ENCODE peak calls at places on chromosomes 3 and 15, in eight cellular contexts. O is CD4-positive, CD25-positive, alpha-beta regulatory T cell; A is mammary epithelial cell; D is ovary; M is cardiac muscle cell; Z is body of pancreas; W is endothelial cell of umbilical vein; H is neuronal stem cell. F is an unnamed sample. For H3K4me1, the result is how much of the 10 kb centered on the place peaks cover.

GRCh38 chr15:101781927-101782326 is 21.4 kb upstream of the OR4F6 start:
- DNase-seq in O (no peak), A (no peak), D (no peak), M (no peak), Z (no peak), W (no peak), H (no peak), F (no peak)

GRCh38 chr3:104108522-104108921 is 1258.2 kb upstream of the ALCAM start:
- DNase-seq in O (no peak), A (no peak), D (no peak), M (no peak), Z (no peak), W (no peak), H (no peak), F (no peak)

GRCh38 chr3:63048365-63048764 is 173.1 kb upstream of the CADPS start:
- DNase-seq in O (no peak), A (no peak), D (no peak), M (no peak), Z (no peak), W (no peak), H (no peak), F (no peak)

GRCh38 chr3:135706758-135707375 is 258.7 kb upstream of the PPP2R3A start:
- DNase-seq in O (no peak), A (peak), D (no peak), M (no peak), Z (no peak), W (no peak), H (no peak), F (no peak)

GRCh38 chr15:85727068-85727467 is 67.7 kb downstream of the KLHL25 start:
- DNase-seq in O (no peak), A (peak), D (no peak), M (no peak), Z (no peak), W (no peak), H (no peak), F (no peak)

GRCh38 chr3:46114324-46114988 is 87.2 kb upstream of the XCR1 start:
- DNase-seq in O (no peak), A (peak), D (no peak), M (no peak), Z (no peak), W (no peak), H (no peak), F (no peak)

GRCh38 chr3:132726341-132726823 is 4.2 kb upstream of the NPHP3 start:
- DNase-seq in O (peak), A (peak), D (no peak), M (peak), Z (no peak), W (peak), H (peak), F (no peak)

GRCh38 chr3:42497009-42497731 is 5.3 kb upstream of the VIPR1 start:
- DNase-seq in O (no peak), A (no peak), D (no peak), M (peak), Z (peak), W (no peak), H (peak), F (no peak)

GRCh38 chr15:31606261-31606669 is 279.6 kb downstream of the KLF13 start:
- DNase-seq in O (no peak), A (peak), D (no peak), M (no peak), Z (no peak), W (no peak), H (no peak), F (no peak)

GRCh38 chr15:38189651-38190280 is 62.9 kb upstream of the SPRED1 start:
- DNase-seq in O (no peak), A (no peak), D (no peak), M (no peak), Z (no peak), W (no peak), H (no peak), F (no peak)

GRCh38 chr15:55434989-55435825 is 26.9 kb downstream of the PIERCE2 start:
- DNase-seq in O (peak), A (peak), D (no peak), M (peak), Z (no peak), W (peak), H (peak), F (no peak)

GRCh38 chr3:191303596-191303995 is 25.6 kb upstream of the CCDC50 start:
- DNase-seq in O (no peak), A (peak), D (no peak), M (no peak), Z (no peak), W (no peak), H (no peak), F (no peak)

GRCh38 chr3:193301441-193301840 is 60.4 kb downstream of the PLAAT1 start:
- DNase-seq in O (no peak), A (peak), D (no peak), M (no peak), Z (no peak), W (peak), H (no peak), F (no peak)

GRCh38 chr3:53999725-54000124 is 108.1 kb upstream of the SELENOK start:
- DNase-seq in O (no peak), A (no peak), D (no peak), M (no peak), Z (no peak), W (no peak), H (no peak), F (no peak)

GRCh38 chr3:186342197-186342596 is 19.8 kb downstream of the DGKG start:
- DNase-seq in O (no peak), A (no peak), D (no peak), M (peak), Z (no peak), W (no peak), H (no peak), F (no peak)

GRCh38 chr3:43369404-43370345 is 83.3 kb downstream of the SNRK start:
- DNase-seq in O (no peak), A (no peak), D (no peak), M (no peak), Z (no peak), W (no peak), H (no peak), F (no peak)

GRCh38 chr3:156576887-156577427 is 22.0 kb upstream of the SSR3 start:
- DNase-seq in O (no peak), A (no peak), D (no peak), M (no peak), Z (no peak), W (no peak), H (no peak), F (no peak)

GRCh38 chr3:181582619-181583018 is 129.1 kb upstream of the SOX2 start:
- DNase-seq in O (no peak), A (no peak), D (no peak), M (no peak), Z (no peak), W (no peak), H (no peak), F (no peak)

GRCh38 chr3:17500618-17501017 is 241.8 kb downstream of the TBC1D5 start:
- DNase-seq in O (no peak), A (peak), D (no peak), M (no peak), Z (no peak), W (peak), H (no peak), F (no peak)

GRCh38 chr3:155252535-155252934 is 40.9 kb downstream of the STRIT1 start:
- DNase-seq in O (no peak), A (peak), D (no peak), M (no peak), Z (no peak), W (peak), H (no peak), F (no peak)

GRCh38 chr15:34647569-34648334 is 64.3 kb upstream of the GOLGA8B start:
- DNase-seq in O (peak), A (no peak), D (no peak), M (peak), Z (peak), W (no peak), H (no peak), F (no peak)

GRCh38 chr15:59303641-59304433 is 68.8 kb downstream of the MYO1E start:
- DNase-seq in O (no peak), A (no peak), D (no peak), M (no peak), Z (no peak), W (no peak), H (no peak), F (no peak)

GRCh38 chr3:30810617-30811016 is 83.8 kb downstream of the GADL1 start:
- DNase-seq in O (peak), A (no peak), D (no peak), M (no peak), Z (no peak), W (no peak), H (no peak), F (no peak)

GRCh38 chr3:11204697-11205397 is 50.6 kb downstream of the HRH1 start:
- DNase-seq in O (no peak), A (no peak), D (no peak), M (no peak), Z (no peak), W (no peak), H (no peak), F (no peak)

GRCh38 chr3:151903501-151903991 is 30.1 kb downstream of the SUCNR1 start:
- DNase-seq in O (no peak), A (no peak), D (no peak), M (peak), Z (no peak), W (peak), H (no peak), F (no peak)

GRCh38 chr3:78972617-78973301 is 795.0 kb downstream of the ROBO1 start:
- DNase-seq in O (no peak), A (peak), D (no peak), M (no peak), Z (no peak), W (no peak), H (no peak), F (no peak)

GRCh38 chr3:128874481-128875180 is 4.8 kb upstream of the ACAD9 start:
- DNase-seq in O (no peak), A (no peak), D (no peak), M (no peak), Z (no peak), W (no peak), H (no peak), F (no peak)

GRCh38 chr15:98706387-98706786 is 58.0 kb downstream of the IGF1R start:
- DNase-seq in O (no peak), A (no peak), D (no peak), M (no peak), Z (no peak), W (no peak), H (no peak), F (no peak)

GRCh38 chr15:82950746-82951370 is 1.7 kb downstream of the HOMER2 start:
- DNase-seq in O (peak), A (no peak), D (no peak), M (no peak), Z (no peak), W (no peak), H (no peak), F (no peak)

GRCh38 chr3:126180477-126181397 is at the start of gene ALDH1L1:
- DNase-seq in O (no peak), A (peak), D (peak), M (peak), Z (peak), W (no peak), H (peak), F (no peak)

GRCh38 chr15:36798366-36798765 is 218.9 kb downstream of the CDIN1 start:
- DNase-seq in O (no peak), A (no peak), D (no peak), M (no peak), Z (no peak), W (peak), H (no peak), F (no peak)

GRCh38 chr15:51677453-51677852 is 3.9 kb upstream of the SCG3 start:
- DNase-seq in O (no peak), A (no peak), D (no peak), M (no peak), Z (no peak), W (no peak), H (no peak), F (no peak)

GRCh38 chr3:147297756-147298155 is 108.6 kb downstream of the ZIC4 start:
- DNase-seq in O (no peak), A (no peak), D (no peak), M (no peak), Z (no peak), W (no peak), H (no peak), F (no peak)

GRCh38 chr15:96119734-96120133 is 210.8 kb upstream of the NR2F2 start:
- DNase-seq in O (no peak), A (no peak), D (no peak), M (no peak), Z (no peak), W (no peak), H (no peak), F (no peak)

GRCh38 chr3:23894166-23895061 is 22.4 kb downstream of the NKIRAS1 start:
- DNase-seq in O (no peak), A (no peak), D (no peak), M (no peak), Z (no peak), W (no peak), H (no peak), F (no peak)

GRCh38 chr3:25548836-25549235 is 115.9 kb downstream of the TOP2B start:
- DNase-seq in O (no peak), A (peak), D (no peak), M (no peak), Z (no peak), W (peak), H (no peak), F (no peak)

GRCh38 chr15:97248376-97248775 is 712.1 kb upstream of the ARRDC4 start:
- DNase-seq in O (no peak), A (no peak), D (no peak), M (no peak), Z (no peak), W (no peak), H (no peak), F (no peak)

GRCh38 chr3:179771797-179772196 is 119.0 kb downstream of the USP13 start:
- DNase-seq in O (no peak), A (no peak), D (no peak), M (peak), Z (no peak), W (no peak), H (no peak), F (no peak)

GRCh38 chr3:106184540-106185457 is 316.0 kb upstream of the CBLB start:
- DNase-seq in O (peak), A (no peak), D (no peak), M (no peak), Z (no peak), W (no peak), H (no peak), F (no peak)

GRCh38 chr15:86444527-86444926 is 364.9 kb downstream of the AGBL1 start:
- DNase-seq in O (no peak), A (peak), D (no peak), M (peak), Z (no peak), W (no peak), H (peak), F (no peak)

GRCh38 chr3:14625443-14625842 is 26.1 kb upstream of the CCDC174 start:
- DNase-seq in O (no peak), A (no peak), D (no peak), M (no peak), Z (no peak), W (no peak), H (no peak), F (no peak)
- H3K4me1 ChIP-seq in O (under half), A (under half), D (under half), M (under half), Z (under half), W (under half), H (under half), F (under half)

DNA sequence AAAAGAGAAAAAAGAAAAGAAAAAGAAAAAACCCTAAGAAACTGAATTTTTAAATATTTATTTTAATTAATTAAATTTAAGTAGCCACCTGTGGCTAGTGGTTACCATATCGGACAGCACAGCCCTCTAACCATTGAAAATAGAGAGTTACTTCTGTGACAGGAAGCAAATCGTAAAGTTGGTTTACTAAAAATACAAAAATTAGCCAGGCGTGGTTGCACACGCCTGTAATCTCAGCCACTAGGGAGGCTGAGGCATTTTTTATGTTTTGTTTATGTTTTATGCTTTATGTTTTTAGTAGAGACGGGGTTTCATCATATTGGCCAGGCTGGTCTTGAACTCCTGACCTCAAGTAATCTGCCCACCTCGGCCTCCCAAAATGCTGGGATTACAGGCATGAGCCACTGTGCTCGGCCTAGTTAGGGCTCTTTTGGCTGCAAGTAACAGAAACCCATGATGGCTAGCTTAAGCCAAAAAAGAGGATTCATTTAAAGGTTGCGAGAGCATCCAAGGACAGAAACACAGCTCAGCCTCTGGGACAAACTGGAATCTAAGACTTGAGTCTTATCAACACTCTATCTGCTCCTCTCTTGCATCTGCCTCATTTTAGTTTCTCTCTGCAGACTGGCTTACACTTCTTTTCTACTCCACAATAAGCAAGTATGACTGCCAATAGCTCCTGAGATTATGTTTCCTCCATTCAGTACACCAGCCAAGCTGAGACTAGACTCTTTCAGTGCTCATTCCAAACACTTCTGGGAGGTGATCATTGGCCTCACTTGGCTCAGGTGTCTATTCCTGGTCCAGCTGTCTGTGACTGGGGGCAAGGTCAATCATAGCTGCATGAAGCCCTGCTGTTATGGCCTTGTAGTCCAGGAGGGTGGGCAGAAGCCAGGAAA is 6.8 kb upstream of the SKIL start:
- DNase-seq in O (no peak), A (no peak), D (no peak), M (no peak), Z (no peak), W (no peak), H (no peak), F (no peak)
- H3K4me1 ChIP-seq in O (under half), A (under half), D (under half), M (under half), Z (under half), W (under half), H (under half), F (under half)

DNA sequence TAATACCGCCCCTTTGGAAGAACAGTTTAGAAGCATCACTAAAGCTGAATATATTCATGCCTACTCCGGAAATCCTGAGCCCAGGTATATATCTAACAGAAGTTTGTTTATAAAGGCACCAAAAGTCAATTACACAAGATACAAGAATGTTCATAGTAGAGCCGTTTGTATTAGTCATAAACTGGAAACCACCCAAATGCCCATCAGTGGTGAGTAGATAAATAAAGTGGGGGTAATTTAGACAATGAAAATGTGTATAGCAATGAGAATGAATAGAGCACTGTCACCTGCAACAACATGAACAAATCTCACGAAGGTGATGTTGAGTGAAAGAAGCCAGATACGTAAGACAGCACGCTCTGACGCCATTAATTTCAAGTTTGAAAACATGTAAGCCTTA is 68.3 kb upstream of the GLCE start:
- DNase-seq in O (no peak), A (peak), D (no peak), M (no peak), Z (no peak), W (peak), H (no peak), F (no peak)
- H3K4me1 ChIP-seq in O (under half), A (under half), D (under half), M (under half), Z (under half), W (under half), H (under half), F (under half)

DNA sequence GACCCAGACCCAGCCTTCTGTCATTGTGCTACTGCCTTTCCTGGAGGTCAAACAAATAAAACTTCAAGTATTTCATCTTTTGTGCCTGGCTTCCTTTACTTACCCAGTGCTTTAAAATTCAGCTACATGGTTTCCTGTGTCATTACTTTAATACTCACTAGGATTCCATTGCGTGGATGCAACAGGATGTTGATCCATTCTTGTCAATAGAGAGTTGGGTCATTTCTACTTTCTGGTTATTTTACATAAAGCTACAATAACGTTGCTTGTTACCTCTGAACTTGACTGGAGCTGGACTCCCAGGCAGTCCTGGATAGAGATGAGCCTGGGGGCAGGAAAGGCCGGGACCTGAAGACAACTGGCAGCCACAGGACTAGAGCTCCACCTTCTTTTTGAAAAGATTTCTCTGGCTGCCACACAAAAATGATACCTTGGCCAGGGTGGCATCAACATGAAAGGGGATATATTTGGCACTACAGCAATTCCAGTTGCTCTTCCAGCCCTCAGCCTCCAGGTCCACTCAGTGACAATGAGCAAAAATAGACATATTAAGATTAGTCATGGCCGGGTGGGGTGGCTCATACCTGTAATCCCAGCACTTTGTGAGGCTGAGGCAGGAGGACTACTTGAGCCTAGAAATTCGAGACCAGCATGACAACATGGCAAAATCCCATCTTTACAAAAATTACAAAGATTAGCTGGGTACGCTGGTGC is 23.3 kb upstream of the HEG1 start:
- DNase-seq in O (no peak), A (no peak), D (no peak), M (no peak), Z (no peak), W (no peak), H (no peak), F (no peak)
- H3K4me1 ChIP-seq in O (under half), A (under half), D (under half), M (under half), Z (under half), W (under half), H (under half), F (under half)

GRCh38 chr3:188262913-188263683 is 109.1 kb downstream of the LPP start:
- DNase-seq in O (no peak), A (no peak), D (no peak), M (no peak), Z (no peak), W (peak), H (no peak), F (no peak)

GRCh38 chr3:188262488-188262887 is 108.5 kb downstream of the LPP start:
- DNase-seq in O (no peak), A (no peak), D (no peak), M (no peak), Z (no peak), W (no peak), H (no peak), F (no peak)

GRCh38 chr3:188267790-188268333 is 113.9 kb downstream of the LPP start:
- DNase-seq in O (no peak), A (no peak), D (no peak), M (no peak), Z (no peak), W (no peak), H (no peak), F (no peak)

GRCh38 chr3:188266581-188267274 is 112.8 kb downstream of the LPP start:
- DNase-seq in O (no peak), A (no peak), D (no peak), M (no peak), Z (peak), W (peak), H (no peak), F (no peak)

GRCh38 chr3:188264231-188265213 is 110.6 kb downstream of the LPP start:
- DNase-seq in O (no peak), A (no peak), D (peak), M (no peak), Z (no peak), W (peak), H (no peak), F (no peak)
- H3K4me1 ChIP-seq in O (under half), A (under half), D (under half), M (half or more), Z (half or more), W (half or more), H (under half), F (under half)

DNA sequence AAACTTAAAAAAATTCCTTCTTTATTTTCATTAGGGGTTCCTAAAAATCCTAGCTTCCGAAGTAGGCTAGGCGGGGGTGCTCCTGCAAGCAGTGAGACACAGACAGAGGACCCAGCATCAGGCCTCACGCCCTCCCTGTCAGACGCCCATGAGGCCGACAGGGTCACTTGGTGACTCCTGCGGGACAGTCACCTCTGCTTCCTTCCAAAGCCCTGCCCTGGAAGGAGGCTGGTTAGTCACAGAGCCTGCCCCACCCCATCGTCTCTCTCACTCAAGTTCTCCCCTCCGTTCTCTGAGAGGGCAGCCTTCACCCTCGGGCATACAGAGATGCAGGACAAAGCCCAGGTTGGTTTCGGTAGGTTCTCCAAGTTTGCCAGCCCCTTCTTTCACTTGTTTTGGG is 38.6 kb downstream of the EHD4 start:
- DNase-seq in O (no peak), A (peak), D (no peak), M (no peak), Z (peak), W (peak), H (no peak), F (no peak)
- H3K4me1 ChIP-seq in O (half or more), A (half or more), D (under half), M (under half), Z (under half), W (half or more), H (under half), F (half or more)